ENCODE peak calls at places on chromosomes 6 and 20, in eight cellular contexts. H is body of pancreas; T is T-helper 2 cell; V is fibroblast of lung; D is activated T-cell treated with anti-CD3 and anti-CD28 coated beads, Interleukin-2, amount 50 U/mL, for 4 hours; Z is astrocyte; N is activated gamma-delta T cell treated with Interleukin-2 at 50 U/mL for 16 hours; B is hypothalamus. G is an unnamed sample.

GRCh38 chr6:90646936-90647335 is 60.1 kb upstream of the MAP3K7 start:
- DNase-seq in H (no peak), D (no peak), Z (no peak), N (no peak), B (no peak), T (no peak), V (no peak), G (no peak)

GRCh38 chr6:122886475-122886874 is 97.4 kb downstream of the SMPDL3A start:
- DNase-seq in D (no peak), V (no peak), N (no peak), Z (no peak), H (no peak), T (no peak), B (no peak), G (no peak)

GRCh38 chr6:65646494-65647035 is 60.5 kb downstream of the EYS start:
- DNase-seq in N (no peak), T (peak), B (no peak), Z (no peak), D (no peak), V (no peak), H (no peak), G (no peak)

GRCh38 chr6:148501178-148501590 is 158.5 kb downstream of the SASH1 start:
- DNase-seq in N (no peak), D (no peak), H (peak), V (peak), T (no peak), B (no peak), Z (peak), G (no peak)

GRCh38 chr6:40947876-40948514 is 91.0 kb downstream of the UNC5CL start:
- DNase-seq in T (peak), B (no peak), Z (peak), D (no peak), V (peak), H (no peak), N (no peak), G (no peak)

GRCh38 chr20:21505810-21506530 is 7.9 kb downstream of the NKX2-2 start:
- DNase-seq in T (peak), B (peak), V (peak), N (peak), H (no peak), Z (peak), D (peak), G (peak)

GRCh38 chr6:116564921-116565872 is 6.1 kb upstream of the RWDD1 start:
- DNase-seq in B (no peak), D (no peak), V (peak), H (peak), T (peak), Z (peak), N (no peak), G (peak)

GRCh38 chr20:32661820-32662528 is 11.8 kb downstream of the C20orf203 start:
- DNase-seq in N (no peak), D (no peak), V (no peak), B (no peak), T (no peak), Z (no peak), H (no peak), G (no peak)

GRCh38 chr20:17910828-17911294 is 57.7 kb downstream of the SNX5 start:
- DNase-seq in B (no peak), Z (peak), V (peak), D (no peak), T (no peak), H (peak), N (no peak), G (no peak)

GRCh38 chr20:58389324-58389967 is 417 bp downstream of the VAPB start:
- DNase-seq in V (peak), H (peak), Z (peak), B (peak), N (no peak), D (no peak), T (peak), G (no peak)

GRCh38 chr6:15519681-15520080 is 143.1 kb downstream of the DTNBP1 start:
- DNase-seq in N (no peak), B (no peak), T (no peak), Z (no peak), D (no peak), V (no peak), H (no peak), G (no peak)

GRCh38 chr6:85360794-85361642 is 88.9 kb upstream of the NT5E start:
- DNase-seq in B (no peak), D (no peak), Z (peak), N (no peak), V (peak), H (no peak), T (no peak), G (no peak)

G was measured in naive thymus-derived CD8-positive, alpha-beta T cell.